ENCODE peak calls at places on chromosomes 2 and 18, in seven cellular contexts. G, B, M, W, R, X and P are unnamed samples.
A peak's percentile ranks its signal among the peaks of the same experiment; 100 is the strongest.

GRCh38 chr18:13378150-13378549 is 159.6 kb downstream of the LDLRAD4 start:
- DNase-seq in R (no peak), M (no peak), B (no peak), W (no peak), X (peak; percentile 68), G (no peak), P (no peak)

GRCh38 chr2:157747695-157748370 is 119.2 kb upstream of the ACVR1C start:
- DNase-seq in B (peak; percentile 72), R (no peak), G (peak; percentile 54), X (peak; percentile 86), W (no peak), M (peak; percentile 75), P (no peak)

GRCh38 chr18:12336887-12337286 is 28.8 kb downstream of the TUBB6 start:
- DNase-seq in G (no peak), R (no peak), B (peak; percentile 21), W (no peak), M (peak; percentile 95), X (no peak), P (no peak)

GRCh38 chr2:55555977-55556376 is 36.5 kb downstream of the CFAP36 start:
- DNase-seq in R (no peak), M (peak; percentile 85), G (no peak), W (no peak), X (no peak), B (peak; percentile 8), P (no peak)

GRCh38 chr2:128198666-128199065 is 107.7 kb downstream of the UGGT1 start:
- DNase-seq in R (no peak), G (no peak), X (no peak), B (no peak), W (no peak), M (no peak), P (no peak)

GRCh38 chr2:8452296-8452695 is 229.6 kb upstream of the ID2 start:
- DNase-seq in W (no peak), R (no peak), B (no peak), G (no peak), M (no peak), X (peak; percentile 48), P (no peak)

GRCh38 chr2:204948364-204948763 is 403.1 kb downstream of the PARD3B start:
- DNase-seq in X (no peak), M (no peak), B (no peak), W (no peak), G (no peak), R (no peak), P (no peak)

GRCh38 chr2:189783451-189783926 is 650 bp downstream of the ORMDL1 start:
- DNase-seq in M (peak; percentile 41), G (peak; percentile 29), R (no peak), B (no peak), X (no peak), W (no peak), P (no peak)

GRCh38 chr2:238924496-238925195 is 76.8 kb downstream of the TWIST2 start:
- DNase-seq in B (no peak), G (no peak), M (no peak), W (no peak), X (no peak), R (no peak), P (no peak)

GRCh38 chr2:216002693-216003092 is 10.7 kb downstream of the MREG start:
- DNase-seq in W (no peak), G (no peak), B (no peak), M (no peak), X (no peak), R (no peak), P (no peak)

GRCh38 chr2:210199186-210199765 is 26.0 kb downstream of the ACADL start:
- DNase-seq in R (no peak), B (no peak), M (peak; percentile 65), G (peak; percentile 17), X (no peak), W (no peak), P (no peak)

GRCh38 chr18:24552218-24552617 is 91.8 kb downstream of the HRH4 start:
- DNase-seq in W (no peak), M (peak; percentile 22), B (no peak), G (no peak), X (no peak), R (no peak), P (no peak)

GRCh38 chr2:239896075-239896474 is 129.1 kb downstream of the NDUFA10 start:
- DNase-seq in R (no peak), W (no peak), B (no peak), G (no peak), X (peak; percentile 72), M (no peak), P (no peak)

GRCh38 chr2:135047295-135047694 is at the start of gene MAP3K19:
- DNase-seq in X (no peak), G (no peak), W (no peak), M (peak; percentile 36), B (no peak), R (no peak), P (no peak)

GRCh38 chr2:58045580-58046334 is 849 bp upstream of the VRK2 start:
- DNase-seq in R (no peak), W (no peak), G (no peak), B (no peak), M (no peak), X (no peak), P (no peak)

GRCh38 chr2:10009811-10010781 is 33.3 kb upstream of the KLF11 start:
- DNase-seq in R (no peak), W (no peak), G (peak; percentile 87), M (peak; percentile 29), B (peak; percentile 65), X (peak; percentile 93), P (peak; percentile 78)

GRCh38 chr18:21703241-21703820 is 1.2 kb downstream of the ABHD3 start:
- DNase-seq in M (no peak), R (no peak), B (no peak), X (no peak), W (peak; percentile 23), G (no peak), P (no peak)

GRCh38 chr2:39158351-39158750 is 37.5 kb upstream of the SOS1 start:
- DNase-seq in X (no peak), G (no peak), M (no peak), R (no peak), W (no peak), B (no peak), P (no peak)

GRCh38 chr2:187689372-187689771 is 135.1 kb upstream of the TFPI start:
- DNase-seq in G (peak; percentile 7), W (no peak), M (peak; percentile 65), X (no peak), R (no peak), B (no peak), P (no peak)

GRCh38 chr2:26317377-26318105 is 28.4 kb upstream of the SELENOI start:
- DNase-seq in B (no peak), G (no peak), W (no peak), M (no peak), R (no peak), X (no peak), P (no peak)

GRCh38 chr2:55099878-55100820 is 49.9 kb upstream of the RTN4 start:
- DNase-seq in G (no peak), X (no peak), R (no peak), W (no peak), B (no peak), M (peak; percentile 60), P (no peak)